ENCODE peak calls at places on chromosome 6, in five cellular contexts. J is H9, F is trophoblast cell, Y is neuronal stem cell, O is H1. Q is an unnamed sample.

GRCh38 chr6:32937230-32937633 is 3.6 kb downstream of the HLA-DMB start:
- DNase-seq in J (no peak), F (no peak), Y (no peak), O (no peak), Q (no peak)

GRCh38 chr6:124792386-124792785 is 169.9 kb upstream of the RNF217 start:
- DNase-seq in J (no peak), F (no peak), Y (no peak), O (no peak), Q (no peak)

GRCh38 chr6:131832363-131832762 is 24.5 kb downstream of the ENPP1 start:
- DNase-seq in J (no peak), F (no peak), Y (no peak), O (no peak), Q (no peak)

GRCh38 chr6:135932651-135933050 is 81.2 kb downstream of the PDE7B start:
- DNase-seq in J (no peak), F (peak; percentile 36), Y (no peak), O (no peak), Q (no peak)

GRCh38 chr6:136304410-136304809 is 14.8 kb upstream of the BCLAF1 start:
- DNase-seq in J (no peak), F (no peak), Y (no peak), O (no peak), Q (no peak)

GRCh38 chr6:14074723-14075503 is 42.7 kb upstream of the CD83 start:
- DNase-seq in J (no peak), F (no peak), Y (no peak), O (no peak), Q (peak; percentile 75)

GRCh38 chr6:41199427-41200246 is 1.3 kb downstream of the TREML2 start:
- DNase-seq in J (no peak), F (no peak), Y (no peak), O (no peak), Q (no peak)

GRCh38 chr6:111837641-111838500 is 35.4 kb downstream of the FYN start:
- DNase-seq in J (no peak), F (no peak), Y (no peak), O (no peak), Q (no peak)

GRCh38 chr6:31901415-31901952 is 402 bp downstream of the ZBTB12 start:
- DNase-seq in J (no peak), F (no peak), Y (peak; percentile 24), O (peak; percentile 68), Q (peak; percentile 55)

GRCh38 chr6:151121900-151122299 is 117.9 kb upstream of the AKAP12 start:
- DNase-seq in J (no peak), F (no peak), Y (no peak), O (no peak), Q (no peak)

GRCh38 chr6:169640347-169640972 is 61.4 kb downstream of the WDR27 start:
- DNase-seq in J (peak; percentile 32), F (no peak), Y (no peak), O (no peak), Q (no peak)

GRCh38 chr6:169640983-169641382 is 60.8 kb downstream of the WDR27 start:
- DNase-seq in J (no peak), F (no peak), Y (no peak), O (no peak), Q (no peak)

GRCh38 chr6:169639653-169640278 is 62.1 kb downstream of the WDR27 start:
- DNase-seq in J (no peak), F (no peak), Y (no peak), O (no peak), Q (no peak)

GRCh38 chr6:169642455-169642854 is 59.4 kb downstream of the WDR27 start:
- DNase-seq in J (peak; percentile 36), F (no peak), Y (no peak), O (no peak), Q (no peak)

DNA sequence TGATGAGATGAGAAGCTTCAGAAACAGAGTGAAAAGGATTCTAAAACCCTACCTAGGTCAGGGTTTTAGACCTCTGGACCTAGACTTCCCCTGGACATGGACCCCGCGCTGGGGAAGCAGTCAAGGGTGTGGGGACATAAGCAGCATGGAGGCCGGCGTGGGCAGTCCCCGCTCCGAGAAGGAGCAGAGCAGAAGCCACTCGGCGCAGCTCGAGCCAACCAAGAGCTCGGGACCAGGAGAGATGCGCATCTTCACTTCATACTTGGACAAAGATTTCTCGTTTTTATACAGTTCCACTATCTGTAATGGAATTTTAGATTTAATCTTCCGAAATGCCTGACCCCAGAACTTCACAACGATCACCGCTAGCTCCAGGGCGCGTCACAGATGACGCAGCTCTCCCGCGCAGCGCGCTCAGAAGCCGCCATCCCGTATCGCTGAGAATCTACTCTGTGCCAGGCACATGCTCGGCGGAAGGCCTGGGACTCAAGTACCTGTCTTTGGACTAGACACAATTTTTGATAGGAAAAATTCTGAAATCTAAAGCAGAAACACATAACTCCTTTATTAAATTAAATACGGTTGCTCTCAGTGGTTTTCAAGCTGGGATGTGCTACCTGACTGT is 60.3 kb downstream of the WDR27 start:
- DNase-seq in J (no peak), F (no peak), Y (no peak), O (no peak), Q (no peak)
- H2BK12ac ChIP-seq in J (no peak overlapping the region), F (no peak overlapping the region), Y (no peak overlapping the region), O (no peak overlapping the region), Q (no peak overlapping the region)

GRCh38 chr6:165096209-165096608 is 213.2 kb downstream of the C6orf118 start:
- DNase-seq in J (no peak), F (no peak), Y (no peak), O (no peak), Q (no peak)

GRCh38 chr6:165090206-165090605 is 219.2 kb downstream of the C6orf118 start:
- DNase-seq in J (no peak), F (no peak), Y (no peak), O (no peak), Q (peak; percentile 1)

GRCh38 chr6:165086746-165087145 is 222.7 kb downstream of the C6orf118 start:
- DNase-seq in J (no peak), F (no peak), Y (no peak), O (no peak), Q (no peak)

GRCh38 chr6:165092881-165093595 is 216.4 kb downstream of the C6orf118 start:
- DNase-seq in J (no peak), F (no peak), Y (no peak), O (no peak), Q (no peak)

GRCh38 chr6:165091121-165091785 is 218.2 kb downstream of the C6orf118 start:
- DNase-seq in J (no peak), F (no peak), Y (no peak), O (no peak), Q (peak; percentile 4)
- H2BK12ac ChIP-seq in J (no peak overlapping the region), F (no peak overlapping the region), Y (no peak overlapping the region), O (no peak overlapping the region), Q (no peak overlapping the region)

DNA sequence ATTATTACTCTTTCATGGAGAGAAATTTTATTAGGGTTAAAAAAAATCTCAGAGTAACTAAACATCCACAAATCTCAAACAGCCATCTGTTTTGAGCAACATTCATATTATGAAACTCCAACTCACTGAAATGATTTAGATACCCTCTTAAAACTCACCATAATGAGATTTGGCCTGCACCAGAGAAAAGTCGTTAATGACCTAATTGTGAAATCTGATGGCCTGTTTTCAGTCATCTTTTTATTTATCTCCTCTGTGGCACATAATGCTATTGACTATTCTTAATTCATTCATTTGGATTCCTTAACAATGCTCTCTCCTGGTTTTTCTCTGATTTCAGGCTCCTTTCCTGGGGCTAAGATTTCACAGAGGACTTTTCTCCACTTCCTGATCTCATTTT is 192.7 kb downstream of the RNF144B start:
- DNase-seq in J (no peak), F (no peak), Y (no peak), O (no peak), Q (no peak)
- H2BK12ac ChIP-seq in J (no peak overlapping the region), F (no peak overlapping the region), Y (no peak overlapping the region), O (no peak overlapping the region), Q (no peak overlapping the region)

GRCh38 chr6:137914530-137915193 is 47.6 kb downstream of the TNFAIP3 start:
- DNase-seq in J (no peak), F (no peak), Y (no peak), O (no peak), Q (no peak)
- H2BK12ac ChIP-seq in J (no peak overlapping the region), F (no peak overlapping the region), Y (no peak overlapping the region), O (no peak overlapping the region), Q (no peak overlapping the region)

DNA sequence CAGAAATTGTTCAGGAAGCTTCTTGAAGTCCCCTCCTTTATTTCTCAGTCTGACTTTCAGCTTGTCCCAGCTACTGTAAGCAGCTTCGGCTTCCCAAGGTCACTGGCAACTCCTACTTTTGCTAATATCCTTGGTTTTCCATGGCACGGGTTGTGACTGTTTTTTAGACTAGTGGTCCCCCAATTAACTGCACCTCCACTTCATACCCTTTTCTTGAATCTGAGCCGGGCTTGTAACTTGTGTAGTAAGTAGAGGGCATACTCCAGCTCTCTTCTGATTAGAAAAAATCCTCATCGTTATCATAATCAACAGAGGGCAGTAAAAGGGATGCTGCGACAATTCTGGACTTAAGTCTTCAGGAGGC is 162.3 kb upstream of the TNFAIP3 start:
- DNase-seq in J (no peak), F (no peak), Y (no peak), O (no peak), Q (no peak)
- H2BK12ac ChIP-seq in J (no peak overlapping the region), F (no peak overlapping the region), Y (no peak overlapping the region), O (no peak overlapping the region), Q (no peak overlapping the region)

GRCh38 chr6:165718486-165718885 is 55.4 kb upstream of the PDE10A start:
- DNase-seq in J (no peak), F (no peak), Y (no peak), O (no peak), Q (peak; percentile 24)
- H2BK12ac ChIP-seq in J (no peak overlapping the region), F (no peak overlapping the region), Y (no peak overlapping the region), O (no peak overlapping the region), Q (no peak overlapping the region)

GRCh38 chr6:138400326-138400725 is 3.7 kb upstream of the HEBP2 start:
- DNase-seq in J (no peak), F (no peak), Y (no peak), O (no peak), Q (peak; percentile 57)
- H2BK12ac ChIP-seq in J (no peak overlapping the region), F (no peak overlapping the region), Y (no peak overlapping the region), O (no peak overlapping the region), Q (no peak overlapping the region)

DNA sequence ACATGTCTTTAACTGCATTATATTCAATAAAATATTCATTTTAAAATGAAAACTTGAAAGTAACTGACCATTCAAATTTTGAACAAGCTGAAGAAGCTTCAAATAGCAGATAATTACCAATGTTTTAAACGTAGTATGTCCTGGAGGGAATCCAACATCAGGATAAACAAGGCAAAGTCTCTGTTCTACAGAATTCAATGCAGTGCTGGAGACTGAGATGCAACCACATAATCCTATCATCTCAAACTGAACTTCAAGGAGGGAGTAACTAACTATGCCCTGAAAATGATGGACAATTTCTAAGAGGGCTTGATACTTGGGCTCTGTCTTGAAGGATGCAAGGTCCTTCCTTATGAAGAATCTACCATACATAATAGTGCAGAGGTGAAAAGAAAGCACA is 100.7 kb downstream of the PRKN start:
- DNase-seq in J (no peak), F (no peak), Y (no peak), O (no peak), Q (no peak)
- H2BK12ac ChIP-seq in J (no peak overlapping the region), F (no peak overlapping the region), Y (no peak overlapping the region), O (no peak overlapping the region), Q (no peak overlapping the region)

GRCh38 chr6:161503570-161503969 is 229.7 kb upstream of the AGPAT4 start:
- DNase-seq in J (no peak), F (no peak), Y (no peak), O (no peak), Q (no peak)
- H2BK12ac ChIP-seq in J (no peak overlapping the region), F (no peak overlapping the region), Y (no peak overlapping the region), O (no peak overlapping the region), Q (no peak overlapping the region)

Q was measured in mesenchymal stem cell.